ENCODE peak calls at places on chromosome 9, in four cellular contexts. R is GM12865, W is body of pancreas, T is neural progenitor cell. G is an unnamed sample.

GRCh38 chr9:121612511-121612998 is 38.9 kb upstream of the DAB2IP start:
- DNase-seq in R (no peak), W (no peak), T (peak; percentile 50), G (peak; percentile 78)

GRCh38 chr9:135330685-135331590 is 148.6 kb upstream of the PPP1R26 start:
- DNase-seq in R (no peak), W (no peak), T (no peak), G (no peak)

GRCh38 chr9:38705917-38706316 is 14.0 kb downstream of the FAM240B start:
- DNase-seq in R (no peak), W (no peak), T (no peak), G (no peak)

GRCh38 chr9:17699615-17700315 is 120.9 kb downstream of the SH3GL2 start:
- DNase-seq in R (no peak), W (no peak), T (no peak), G (no peak)

GRCh38 chr9:121857941-121858340 is 206.5 kb downstream of the DAB2IP start:
- DNase-seq in R (no peak), W (no peak), T (no peak), G (no peak)

GRCh38 chr9:77953590-77953989 is 78.0 kb downstream of the GNAQ start:
- DNase-seq in R (no peak), W (no peak), T (no peak), G (no peak)

GRCh38 chr9:127360829-127361228 is 36.1 kb upstream of the SLC2A8 start:
- DNase-seq in R (peak; percentile 11), W (no peak), T (peak; percentile 21), G (peak; percentile 50)

GRCh38 chr9:134348404-134349155 is 22.3 kb downstream of the RXRA start:
- DNase-seq in R (no peak), W (no peak), T (no peak), G (no peak)

GRCh38 chr9:111974092-111974681 is 77.6 kb downstream of the UGCG start:
- DNase-seq in R (no peak), W (peak; percentile 64), T (no peak), G (peak; percentile 76)

GRCh38 chr9:87259543-87259942 is 238.1 kb upstream of the DAPK1 start:
- DNase-seq in R (peak; percentile 35), W (no peak), T (no peak), G (no peak)

GRCh38 chr9:134716067-134716466 is 74.5 kb downstream of the COL5A1 start:
- DNase-seq in R (no peak), W (no peak), T (no peak), G (no peak)

GRCh38 chr9:28136113-28136512 is 562.8 kb upstream of the C9orf72 start:
- DNase-seq in R (no peak), W (no peak), T (no peak), G (no peak)

GRCh38 chr9:127854169-127854833 is at the start of gene ENG:
- DNase-seq in R (no peak), W (peak; percentile 61), T (no peak), G (peak; percentile 10)

GRCh38 chr9:8014987-8015682 is 215.6 kb upstream of the DMAC1 start:
- DNase-seq in R (no peak), W (no peak), T (no peak), G (no peak)

GRCh38 chr9:116189683-116190082 is 36.1 kb downstream of the PAPPA start:
- DNase-seq in R (no peak), W (peak; percentile 77), T (no peak), G (peak; percentile 81)

GRCh38 chr9:103397868-103398600 is 402.9 kb downstream of the CYLC2 start:
- DNase-seq in R (peak; percentile 65), W (peak; percentile 63), T (peak; percentile 56), G (peak; percentile 76)

GRCh38 chr9:69922646-69923045 is 102.0 kb downstream of the CFAP95 start:
- DNase-seq in R (no peak), W (no peak), T (no peak), G (no peak)

GRCh38 chr9:75844321-75844720 is 46.2 kb upstream of the PCSK5 start:
- DNase-seq in R (no peak), W (no peak), T (no peak), G (no peak)

GRCh38 chr9:83935276-83935890 is 14.2 kb upstream of the KIF27 start:
- DNase-seq in R (no peak), W (peak; percentile 43), T (peak; percentile 81), G (peak; percentile 70)

GRCh38 chr9:106420511-106420944 is 442.4 kb upstream of the ZNF462 start:
- DNase-seq in R (peak; percentile 85), W (no peak), T (no peak), G (peak; percentile 57)

GRCh38 chr9:35660966-35661413 is 2.9 kb downstream of the CCDC107 start:
- DNase-seq in R (no peak), W (peak; percentile 79), T (peak; percentile 36), G (peak; percentile 26)

GRCh38 chr9:5870691-5871090 is 20.0 kb upstream of the MLANA start:
- DNase-seq in R (no peak), W (peak; percentile 67), T (no peak), G (no peak)

GRCh38 chr9:88696501-88696900 is 161.5 kb downstream of the NXNL2 start:
- DNase-seq in R (no peak), W (no peak), T (no peak), G (no peak)

GRCh38 chr9:33185858-33186257 is 18.7 kb upstream of the B4GALT1 start:
- DNase-seq in R (no peak), W (peak; percentile 33), T (no peak), G (peak; percentile 59)
- TF ChIP-seq CTCF in R (no peak), W (no peak), T (no peak), G (peak; percentile 32)

GRCh38 chr9:72952914-72953313 is at the start of gene ALDH1A1:
- DNase-seq in R (no peak), W (peak; percentile 65), T (no peak), G (peak; percentile 80)

GRCh38 chr9:72952394-72952720 is 496 bp downstream of the ALDH1A1 start:
- DNase-seq in R (no peak), W (no peak), T (no peak), G (no peak)

GRCh38 chr9:72951043-72951442 is 1.8 kb downstream of the ALDH1A1 start:
- DNase-seq in R (no peak), W (no peak), T (no peak), G (no peak)

GRCh38 chr9:72949918-72950325 is 2.9 kb downstream of the ALDH1A1 start:
- DNase-seq in R (no peak), W (no peak), T (no peak), G (no peak)

DNA sequence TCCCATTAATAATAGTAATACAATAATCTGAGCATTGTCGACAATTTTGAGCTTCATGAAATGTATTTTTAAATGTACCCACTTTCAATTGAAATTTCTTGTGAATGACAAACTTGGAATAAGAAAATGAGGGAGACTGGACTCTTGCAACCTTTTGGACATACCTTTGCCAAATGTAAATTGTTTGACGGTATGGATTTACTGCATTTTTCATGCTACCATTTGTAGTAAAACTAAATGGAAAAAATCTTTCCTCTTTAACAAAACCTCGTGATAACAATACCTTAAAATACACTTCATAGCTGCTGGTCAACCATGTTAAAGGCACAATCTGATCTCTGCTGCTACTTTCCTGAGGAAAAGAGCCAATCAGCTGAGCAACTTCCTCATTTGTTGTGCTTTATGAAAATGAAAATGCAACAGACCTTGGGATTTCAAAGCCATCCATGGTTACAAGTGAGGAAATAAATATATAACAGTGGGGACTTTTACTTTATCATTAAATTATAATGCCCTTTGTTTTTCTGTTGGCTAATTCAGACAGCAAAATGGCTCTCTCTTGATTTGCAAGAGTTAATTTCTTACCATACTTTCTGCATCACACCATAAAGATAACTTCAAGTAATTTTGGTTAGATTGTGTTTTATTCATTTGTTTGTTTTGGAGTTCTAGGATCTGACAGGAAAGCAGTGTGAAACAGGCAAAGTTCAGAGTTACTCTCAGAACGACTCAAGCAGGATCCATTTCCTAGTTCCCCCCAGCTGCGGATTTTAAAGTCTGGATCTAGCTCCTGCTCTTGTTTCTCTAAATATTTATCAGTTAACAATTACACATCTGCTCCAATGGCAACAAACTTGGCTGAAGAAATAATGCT is 1.1 kb downstream of the ALDH1A1 start:
- DNase-seq in R (no peak), W (no peak), T (no peak), G (no peak)
- H3K4me3 ChIP-seq in R (no peak overlapping the region), W (peak overlapping the region; percentile 48), T (no peak overlapping the region), G (no peak overlapping the region)

DNA sequence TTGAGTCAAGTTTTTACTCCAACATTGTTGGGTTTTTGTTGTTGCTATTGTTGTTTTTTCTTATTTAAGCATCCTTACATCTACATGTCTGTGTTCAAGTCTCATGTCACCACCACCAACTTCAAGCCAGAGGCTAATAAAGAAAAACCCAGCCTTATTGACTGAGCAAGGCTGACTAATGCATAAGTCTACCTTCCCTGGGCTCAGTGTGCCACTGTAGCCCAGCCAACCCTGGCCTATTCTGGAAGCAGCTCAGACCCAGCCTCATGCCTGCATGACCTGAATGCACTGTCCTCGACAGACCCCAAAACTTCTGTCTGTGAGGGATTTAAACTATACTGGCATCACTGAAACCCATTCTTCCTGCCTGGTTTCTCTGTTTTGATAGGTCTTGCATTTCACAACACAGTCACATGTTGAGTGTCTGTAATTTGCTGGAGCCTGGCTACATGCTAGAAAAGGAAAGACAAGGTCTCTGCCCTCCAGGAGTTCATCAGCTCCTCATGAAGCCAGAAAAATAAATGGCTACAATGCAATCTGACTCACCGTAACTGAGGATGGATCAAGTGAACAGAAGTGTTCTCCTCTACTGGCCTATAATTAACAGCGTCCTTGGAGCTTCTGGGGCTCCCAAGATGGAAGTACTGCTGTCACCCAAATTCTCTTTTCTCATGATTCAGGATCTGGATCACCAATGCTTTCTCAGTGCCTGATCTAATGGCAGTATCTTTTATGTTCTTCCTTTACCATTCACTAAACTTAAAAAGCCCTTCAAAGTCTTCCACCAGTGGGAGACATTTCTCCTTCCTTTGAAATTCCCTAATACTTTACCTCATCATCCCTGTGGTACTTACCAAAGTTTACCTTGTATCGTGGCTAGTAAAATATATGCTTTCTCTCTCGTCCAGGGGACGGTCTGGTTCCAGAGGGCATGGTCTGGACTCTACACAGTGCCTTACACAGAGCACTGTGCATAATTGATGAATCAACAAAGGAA is 103.9 kb upstream of the IFNE start:
- DNase-seq in R (no peak), W (no peak), T (no peak), G (peak; percentile 58)
- TF ChIP-seq CTCF in R (no peak), W (no peak), T (peak; percentile 7), G (peak; percentile 12)

DNA sequence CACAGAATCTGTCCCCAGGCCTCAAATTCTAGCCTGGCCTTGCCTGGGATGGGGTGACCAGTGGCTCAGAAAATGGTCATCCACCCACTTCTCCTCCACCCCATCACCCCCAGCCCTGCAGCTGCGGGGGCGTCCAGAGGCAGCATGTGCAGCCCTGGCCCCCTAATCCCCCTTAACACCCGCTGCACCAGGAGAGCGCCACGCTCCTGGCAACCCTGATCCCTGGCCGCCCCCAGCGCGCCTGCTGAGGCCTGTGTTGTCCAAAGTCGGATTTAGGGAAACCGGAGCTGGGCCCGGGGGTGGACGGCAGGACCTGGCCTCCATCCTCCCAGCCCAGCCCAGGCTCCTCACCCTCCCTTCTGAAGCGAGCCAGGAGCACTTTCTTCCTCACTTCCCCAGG is 22.0 kb downstream of the NR5A1 start:
- DNase-seq in R (no peak), W (no peak), T (peak; percentile 76), G (no peak)
- H3K4me3 ChIP-seq in R (no peak overlapping the region), W (no peak overlapping the region), T (no peak overlapping the region), G (no peak overlapping the region)

GRCh38 chr9:100213730-100214477 is 114.9 kb downstream of the INVS start:
- DNase-seq in R (no peak), W (no peak), T (no peak), G (peak; percentile 8)

GRCh38 chr9:100220936-100221335 is 121.9 kb downstream of the INVS start:
- DNase-seq in R (no peak), W (no peak), T (no peak), G (no peak)

GRCh38 chr9:100219347-100219746 is 120.3 kb downstream of the INVS start:
- DNase-seq in R (peak; percentile 57), W (no peak), T (no peak), G (no peak)

GRCh38 chr9:100216178-100216787 is 117.2 kb downstream of the INVS start:
- DNase-seq in R (peak; percentile 86), W (peak; percentile 55), T (peak; percentile 71), G (peak; percentile 59)

GRCh38 chr9:100217536-100217935 is 118.5 kb downstream of the INVS start:
- DNase-seq in R (no peak), W (no peak), T (no peak), G (no peak)
- TF ChIP-seq CTCF in R (no peak), W (no peak), T (no peak), G (no peak)

GRCh38 chr9:14321517-14322125 is 7.7 kb upstream of the NFIB start:
- DNase-seq in R (no peak), W (no peak), T (peak; percentile 23), G (peak; percentile 36)
- H3K4me3 ChIP-seq in R (peak overlapping the region; percentile 78), W (no peak overlapping the region), T (peak overlapping the region; percentile 72), G (peak overlapping the region; percentile 76)